ENCODE peak calls at places on chromosomes 7 and 10, in nine cellular contexts. R is GM12878, Y is endothelial cell of umbilical vein, M is HepG2, V is breast epithelium, Z is HCT116, D is suprapubic skin, P is spleen, A is stomach. E is an unnamed sample.

GRCh38 chr7:30976381-30976780 is 12.6 kb downstream of the GHRHR start:
- DNase-seq in R (no peak), Y (no peak), M (no peak), V (no peak), Z (no peak), D (peak), P (no peak), A (peak), E (no peak)

GRCh38 chr7:43108255-43109011 is 4.0 kb upstream of the HECW1 start:
- DNase-seq in R (peak), Y (peak), M (peak), V (peak), Z (peak), D (no peak), P (peak), A (peak), E (peak)

GRCh38 chr10:45380903-45381610 is 7.0 kb downstream of the ALOX5 start:
- DNase-seq in R (no peak), Y (no peak), M (no peak), V (no peak), Z (no peak), D (no peak), P (peak), A (no peak), E (no peak)

GRCh38 chr7:25862254-25862992 is 289.6 kb upstream of the NFE2L3 start:
- DNase-seq in R (peak), Y (peak), M (peak), V (peak), Z (peak), D (peak), P (peak), A (peak), E (peak)

GRCh38 chr10:71217266-71218045 is 5.1 kb downstream of the UNC5B start:
- DNase-seq in R (no peak), Y (no peak), M (no peak), V (peak), Z (no peak), D (peak), P (peak), A (no peak), E (no peak)

GRCh38 chr10:68090586-68090985 is 15.5 kb upstream of the HERC4 start:
- DNase-seq in R (no peak), Y (no peak), M (no peak), V (no peak), Z (no peak), D (no peak), P (no peak), A (no peak), E (no peak)

GRCh38 chr10:132648871-132649528 is 111.4 kb downstream of the INPP5A start:
- DNase-seq in R (no peak), Y (no peak), M (no peak), V (no peak), Z (no peak), D (no peak), P (no peak), A (no peak), E (no peak)

GRCh38 chr7:130881799-130882141 is 147.8 kb upstream of the KLF14 start:
- DNase-seq in R (no peak), Y (no peak), M (no peak), V (no peak), Z (no peak), D (no peak), P (no peak), A (no peak), E (no peak)

GRCh38 chr7:14841850-14842249 is 60.7 kb downstream of the DGKB start:
- DNase-seq in R (no peak), Y (no peak), M (no peak), V (no peak), Z (no peak), D (no peak), P (no peak), A (no peak), E (no peak)

GRCh38 chr7:144468990-144469732 is 65.7 kb upstream of the NOBOX start:
- DNase-seq in R (no peak), Y (no peak), M (no peak), V (no peak), Z (no peak), D (no peak), P (no peak), A (no peak), E (no peak)

GRCh38 chr7:25495342-25495855 is 267.1 kb upstream of the NPVF start:
- DNase-seq in R (no peak), Y (no peak), M (no peak), V (no peak), Z (no peak), D (no peak), P (no peak), A (no peak), E (no peak)

GRCh38 chr10:94412439-94412838 is 10.1 kb downstream of the TBC1D12 start:
- DNase-seq in R (no peak), Y (no peak), M (no peak), V (no peak), Z (no peak), D (no peak), P (no peak), A (no peak), E (no peak)

GRCh38 chr10:83372646-83373045 is 766.7 kb upstream of the GHITM start:
- DNase-seq in R (no peak), Y (no peak), M (no peak), V (no peak), Z (no peak), D (no peak), P (no peak), A (no peak), E (no peak)

GRCh38 chr7:63900394-63901203 is 98.0 kb upstream of the ZNF722 start:
- DNase-seq in R (no peak), Y (no peak), M (no peak), V (peak), Z (no peak), D (peak), P (peak), A (peak), E (peak)

GRCh38 chr7:91894781-91895480 is 14.4 kb upstream of the MTERF1 start:
- DNase-seq in R (no peak), Y (no peak), M (no peak), V (no peak), Z (no peak), D (no peak), P (no peak), A (no peak), E (no peak)

GRCh38 chr10:122348512-122348911 is 26.0 kb upstream of the PLEKHA1 start:
- DNase-seq in R (no peak), Y (no peak), M (no peak), V (no peak), Z (no peak), D (no peak), P (no peak), A (no peak), E (no peak)

GRCh38 chr7:64656489-64656888 is 9.4 kb upstream of the ZNF107 start:
- DNase-seq in R (no peak), Y (no peak), M (no peak), V (no peak), Z (no peak), D (no peak), P (no peak), A (no peak), E (no peak)

GRCh38 chr7:131071786-131072504 is 255.7 kb upstream of the MKLN1 start:
- DNase-seq in R (no peak), Y (peak), M (no peak), V (no peak), Z (no peak), D (no peak), P (no peak), A (peak), E (no peak)

GRCh38 chr7:84368122-84368521 is 173.5 kb upstream of the SEMA3A start:
- DNase-seq in R (no peak), Y (no peak), M (no peak), V (no peak), Z (no peak), D (no peak), P (no peak), A (no peak), E (no peak)

GRCh38 chr7:84372712-84373111 is 178.1 kb upstream of the SEMA3A start:
- DNase-seq in R (no peak), Y (no peak), M (no peak), V (no peak), Z (no peak), D (no peak), P (no peak), A (no peak), E (no peak)

GRCh38 chr7:84370114-84370513 is 175.5 kb upstream of the SEMA3A start:
- DNase-seq in R (no peak), Y (no peak), M (no peak), V (no peak), Z (no peak), D (no peak), P (no peak), A (no peak), E (no peak)

GRCh38 chr7:84372155-84372621 is 177.6 kb upstream of the SEMA3A start:
- DNase-seq in R (no peak), Y (no peak), M (no peak), V (no peak), Z (peak), D (no peak), P (no peak), A (no peak), E (no peak)
- TF ChIP-seq POLR2AphosphoS5 in R (no peak), Y (no peak), M (no peak), V (no peak), Z (no peak), D (no peak), P (no peak), A (no peak), E (no peak)

GRCh38 chr7:155299539-155300202 is 2.0 kb downstream of the INSIG1 start:
- DNase-seq in R (no peak), Y (no peak), M (no peak), V (no peak), Z (no peak), D (no peak), P (no peak), A (no peak), E (peak)
- TF ChIP-seq POLR2A in R (no peak), Y (no peak), M (no peak), V (no peak), Z (no peak), D (no peak), P (no peak), A (no peak), E (no peak)

GRCh38 chr10:29920408-29921070 is 138.8 kb downstream of the JCAD start:
- DNase-seq in R (no peak), Y (no peak), M (no peak), V (no peak), Z (no peak), D (no peak), P (no peak), A (no peak), E (no peak)
- H3K27ac ChIP-seq in R (no peak), Y (no peak), M (no peak), V (peak), Z (no peak), D (no peak), P (no peak), A (no peak), E (peak)

DNA sequence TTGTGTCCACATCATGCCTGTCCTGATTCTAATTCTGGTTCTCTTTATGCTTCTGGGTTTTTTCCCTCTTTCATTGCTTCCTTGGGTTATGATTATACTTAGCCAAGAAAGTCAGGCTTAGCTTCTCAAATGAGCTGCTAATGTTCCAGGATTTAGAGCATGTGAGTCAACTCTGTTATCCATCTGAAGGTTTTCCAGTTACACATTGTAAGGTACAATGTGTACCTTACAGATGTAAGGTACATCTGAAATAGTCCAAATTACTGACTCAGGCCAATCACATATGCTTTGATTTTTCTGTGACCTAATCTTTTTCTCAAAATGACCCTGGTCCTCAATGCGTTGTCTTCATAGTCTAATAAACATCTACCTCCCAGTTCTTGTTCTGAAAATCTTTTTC is 13.3 kb upstream of the MIOS start:
- DNase-seq in R (no peak), Y (no peak), M (no peak), V (no peak), Z (no peak), D (no peak), P (no peak), A (no peak), E (no peak)
- TF ChIP-seq POLR2AphosphoS5 in R (no peak), Y (no peak), M (no peak), V (no peak), Z (no peak), D (peak), P (no peak), A (peak), E (peak)

DNA sequence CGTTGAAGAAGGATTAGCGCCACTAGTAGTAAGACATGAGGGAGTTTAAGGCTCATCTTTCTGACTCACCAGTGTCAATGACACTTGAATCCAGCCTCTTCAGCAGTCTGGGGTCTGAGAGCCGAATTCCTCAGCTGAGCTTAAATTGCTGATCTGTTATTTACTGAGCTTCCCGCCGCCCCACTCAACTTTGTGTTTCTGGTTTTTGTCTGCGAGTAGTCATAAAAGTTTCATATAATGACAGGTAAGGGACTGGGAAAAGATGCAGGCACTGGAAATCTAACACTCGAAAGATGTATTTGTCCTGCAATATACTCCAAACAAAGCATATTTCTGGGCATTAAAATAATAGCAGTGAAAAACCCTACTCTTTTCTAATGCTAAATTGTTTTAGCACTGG is 51.2 kb upstream of the RELN start:
- DNase-seq in R (no peak), Y (no peak), M (no peak), V (no peak), Z (no peak), D (no peak), P (no peak), A (no peak), E (no peak)
- TF ChIP-seq POLR2A in R (no peak), Y (no peak), M (no peak), V (no peak), Z (no peak), D (no peak), P (no peak), A (no peak), E (no peak)